ENCODE peak calls at places on chromosomes 7 and 10, in eight cellular contexts. Q, V, T, I, J, Y, M and S are unnamed samples. For H3K27me3, the result is how much of the 10 kb centered on the place peaks cover.

GRCh38 chr7:5429253-5429856 is 5.7 kb upstream of the TNRC18 start:
- DNase-seq in Q (peak), V (peak), T (peak), I (no peak), J (peak), Y (no peak), M (peak), S (peak)

GRCh38 chr7:5497158-5498103 is 73.8 kb upstream of the TNRC18 start:
- DNase-seq in Q (no peak), V (no peak), T (no peak), I (no peak), J (no peak), Y (no peak), M (no peak), S (no peak)

GRCh38 chr7:46135561-46135960 is 214.5 kb upstream of the IGFBP3 start:
- DNase-seq in Q (no peak), V (no peak), T (no peak), I (no peak), J (no peak), Y (no peak), M (no peak), S (no peak)

GRCh38 chr10:45442670-45443069 is 68.7 kb downstream of the ALOX5 start:
- DNase-seq in Q (no peak), V (no peak), T (no peak), I (peak), J (no peak), Y (no peak), M (no peak), S (no peak)

GRCh38 chr10:131310054-131310903 is 1.2 kb downstream of the TCERG1L start:
- DNase-seq in Q (peak), V (no peak), T (no peak), I (no peak), J (no peak), Y (no peak), M (no peak), S (no peak)

GRCh38 chr10:178208-178607 is 43.0 kb downstream of the ZMYND11 start:
- DNase-seq in Q (peak), V (peak), T (no peak), I (no peak), J (peak), Y (no peak), M (no peak), S (no peak)

GRCh38 chr10:12042409-12042796 is 206 bp downstream of the UPF2 start:
- DNase-seq in Q (no peak), V (no peak), T (peak), I (peak), J (no peak), Y (no peak), M (peak), S (peak)

GRCh38 chr7:75688200-75689136 is 50.3 kb downstream of the HIP1 start:
- DNase-seq in Q (no peak), V (no peak), T (no peak), I (no peak), J (no peak), Y (no peak), M (no peak), S (peak)

GRCh38 chr10:30374353-30374752 is 25.3 kb upstream of the MTPAP start:
- DNase-seq in Q (peak), V (no peak), T (no peak), I (no peak), J (no peak), Y (no peak), M (no peak), S (no peak)

GRCh38 chr7:150325901-150326300 is 2.6 kb upstream of the ACTR3C start:
- DNase-seq in Q (no peak), V (no peak), T (no peak), I (no peak), J (no peak), Y (no peak), M (no peak), S (no peak)

GRCh38 chr10:46220187-46220586 is 66.6 kb upstream of the ANTXRL start:
- DNase-seq in Q (no peak), V (no peak), T (no peak), I (no peak), J (no peak), Y (no peak), M (no peak), S (no peak)

GRCh38 chr10:44383749-44384600 is 922 bp downstream of the CXCL12 start:
- DNase-seq in Q (peak), V (no peak), T (peak), I (no peak), J (no peak), Y (no peak), M (no peak), S (peak)

GRCh38 chr10:8705415-8705814 is 650.9 kb downstream of the GATA3 start:
- DNase-seq in Q (no peak), V (no peak), T (no peak), I (no peak), J (peak), Y (no peak), M (no peak), S (no peak)

GRCh38 chr7:92831716-92832622 is 4.4 kb downstream of the CDK6 start:
- DNase-seq in Q (peak), V (peak), T (no peak), I (no peak), J (peak), Y (no peak), M (no peak), S (no peak)

GRCh38 chr10:87925570-87925969 is 62.1 kb downstream of the PTEN start:
- DNase-seq in Q (peak), V (peak), T (no peak), I (no peak), J (peak), Y (no peak), M (no peak), S (no peak)

GRCh38 chr10:129854796-129855705 is 109.0 kb downstream of the EBF3 start:
- DNase-seq in Q (no peak), V (no peak), T (peak), I (no peak), J (no peak), Y (no peak), M (no peak), S (no peak)

GRCh38 chr10:102231357-102232318 is 5.5 kb downstream of the ELOVL3 start:
- DNase-seq in Q (no peak), V (no peak), T (peak), I (peak), J (no peak), Y (peak), M (peak), S (peak)

GRCh38 chr10:130545122-130545521 is 408.9 kb downstream of the GLRX3 start:
- DNase-seq in Q (no peak), V (no peak), T (no peak), I (no peak), J (no peak), Y (no peak), M (peak), S (no peak)

GRCh38 chr7:64832136-64832535 is 37.9 kb downstream of the ZNF138 start:
- DNase-seq in Q (no peak), V (no peak), T (no peak), I (no peak), J (no peak), Y (no peak), M (no peak), S (no peak)

GRCh38 chr10:3099291-3100092 is 32.1 kb downstream of the PFKP start:
- DNase-seq in Q (peak), V (peak), T (no peak), I (no peak), J (peak), Y (no peak), M (no peak), S (no peak)

GRCh38 chr7:149261829-149262617 is at the start of gene ZNF783:
- DNase-seq in Q (peak), V (peak), T (peak), I (peak), J (peak), Y (peak), M (peak), S (peak)

GRCh38 chr10:125005312-125006187 is 63.6 kb downstream of the ZRANB1 start:
- DNase-seq in Q (no peak), V (no peak), T (peak), I (peak), J (no peak), Y (peak), M (no peak), S (peak)

GRCh38 chr7:76185187-76185915 is 16.3 kb upstream of the SRRM3 start:
- DNase-seq in Q (no peak), V (no peak), T (no peak), I (peak), J (no peak), Y (no peak), M (no peak), S (no peak)

GRCh38 chr10:34758447-34758996 is 56.6 kb downstream of the PARD3 start:
- DNase-seq in Q (peak), V (peak), T (no peak), I (no peak), J (peak), Y (no peak), M (no peak), S (no peak)

GRCh38 chr10:104440221-104440620 is 86.6 kb downstream of the CFAP58 start:
- DNase-seq in Q (peak), V (peak), T (no peak), I (no peak), J (no peak), Y (no peak), M (no peak), S (no peak)

GRCh38 chr7:93148135-93148534 is at the start of gene SAMD9L:
- DNase-seq in Q (peak), V (no peak), T (no peak), I (no peak), J (peak), Y (no peak), M (no peak), S (no peak)

GRCh38 chr7:113175525-113176097 is 57.3 kb upstream of the SMIM30 start:
- DNase-seq in Q (no peak), V (no peak), T (no peak), I (no peak), J (no peak), Y (no peak), M (no peak), S (no peak)

GRCh38 chr10:121597504-121598241 is 571 bp downstream of the FGFR2 start:
- DNase-seq in Q (no peak), V (no peak), T (peak), I (peak), J (no peak), Y (no peak), M (no peak), S (peak)

GRCh38 chr7:80614911-80615310 is 23.5 kb upstream of the CD36 start:
- DNase-seq in Q (peak), V (peak), T (no peak), I (no peak), J (peak), Y (no peak), M (no peak), S (no peak)

GRCh38 chr7:64373017-64373416 is 59.3 kb downstream of the ZNF736 start:
- DNase-seq in Q (no peak), V (no peak), T (no peak), I (no peak), J (no peak), Y (no peak), M (no peak), S (no peak)

GRCh38 chr7:39810204-39810642 is 139.8 kb upstream of the CDK13 start:
- DNase-seq in Q (no peak), V (no peak), T (no peak), I (no peak), J (peak), Y (no peak), M (no peak), S (no peak)

GRCh38 chr7:39810710-39811109 is 139.3 kb upstream of the CDK13 start:
- DNase-seq in Q (no peak), V (no peak), T (no peak), I (no peak), J (peak), Y (no peak), M (no peak), S (no peak)

GRCh38 chr7:39816462-39817065 is 133.5 kb upstream of the CDK13 start:
- DNase-seq in Q (no peak), V (no peak), T (no peak), I (no peak), J (no peak), Y (no peak), M (no peak), S (no peak)

GRCh38 chr7:39811161-39811614 is 138.9 kb upstream of the CDK13 start:
- DNase-seq in Q (peak), V (peak), T (no peak), I (no peak), J (peak), Y (no peak), M (no peak), S (no peak)
- H3K4me3 ChIP-seq in Q (no peak), V (no peak), T (no peak), I (no peak), J (no peak), Y (no peak), M (no peak), S (no peak)

GRCh38 chr10:86363833-86364511 is 2.6 kb downstream of the GRID1 start:
- DNase-seq in Q (no peak), V (no peak), T (peak), I (peak), J (no peak), Y (peak), M (no peak), S (peak)

GRCh38 chr10:86365346-86366032 is 1.1 kb downstream of the GRID1 start:
- DNase-seq in Q (no peak), V (no peak), T (peak), I (peak), J (no peak), Y (peak), M (no peak), S (no peak)

GRCh38 chr10:86366033-86366901 is at the start of gene GRID1:
- DNase-seq in Q (no peak), V (no peak), T (peak), I (peak), J (no peak), Y (peak), M (no peak), S (peak)

GRCh38 chr10:86363184-86363832 is 3.3 kb downstream of the GRID1 start:
- DNase-seq in Q (no peak), V (no peak), T (peak), I (peak), J (peak), Y (no peak), M (no peak), S (peak)

DNA sequence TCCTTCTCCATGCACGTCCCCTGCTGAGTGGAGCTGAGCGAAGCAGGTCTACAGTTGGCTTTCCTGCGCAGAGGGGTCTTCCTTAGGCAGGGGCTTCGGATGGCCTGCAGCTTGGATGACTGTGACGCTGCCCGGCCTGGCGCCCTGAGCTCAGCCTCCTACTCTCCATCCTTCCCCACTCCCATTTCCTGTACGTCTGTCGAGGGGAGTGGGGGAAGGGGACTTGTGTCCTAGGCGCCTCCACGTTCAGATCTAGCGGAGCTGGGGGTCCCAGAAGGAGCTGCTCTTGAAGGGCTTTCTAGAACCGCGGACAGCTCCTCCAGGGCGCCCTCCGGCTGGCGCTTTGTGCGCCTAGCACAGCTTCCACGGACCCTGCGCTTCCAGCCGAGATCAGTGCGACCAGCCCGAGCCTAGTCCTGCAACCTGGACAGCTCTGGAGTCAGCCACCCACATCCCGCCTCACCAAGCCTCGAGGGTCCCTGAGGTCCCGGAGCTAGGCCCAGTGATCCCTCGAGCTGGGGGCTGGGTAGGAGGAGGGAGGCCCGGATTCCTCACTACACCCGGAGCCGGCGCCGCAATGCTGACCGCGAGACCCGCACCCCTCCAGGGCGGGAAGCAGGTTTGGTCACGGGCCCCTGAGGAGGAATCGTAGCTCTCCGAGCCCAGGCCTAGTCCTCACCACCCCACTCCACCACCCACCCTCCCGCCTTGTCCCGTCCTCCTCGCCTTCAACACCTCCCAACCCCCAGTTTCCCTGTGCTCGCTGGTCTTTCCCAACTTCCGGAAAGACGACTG is 1.8 kb downstream of the GRID1 start:
- DNase-seq in Q (no peak), V (no peak), T (peak), I (peak), J (no peak), Y (peak), M (no peak), S (peak)
- H3K27me3 ChIP-seq in Q (half or more), V (half or more), T (under half), I (half or more), J (under half), Y (half or more), M (under half), S (under half)

GRCh38 chr7:157796846-157797245 is 460.0 kb downstream of the DNAJB6 start:
- DNase-seq in Q (no peak), V (no peak), T (no peak), I (no peak), J (no peak), Y (no peak), M (no peak), S (no peak)
- H3K4me3 ChIP-seq in Q (no peak), V (no peak), T (no peak), I (no peak), J (no peak), Y (no peak), M (no peak), S (no peak)

GRCh38 chr7:99923200-99923599 is 3.9 kb upstream of the TRIM4 start:
- DNase-seq in Q (no peak), V (no peak), T (no peak), I (no peak), J (no peak), Y (no peak), M (no peak), S (no peak)

GRCh38 chr7:99927536-99927935 is 1.9 kb downstream of the GJC3 start:
- DNase-seq in Q (no peak), V (no peak), T (no peak), I (no peak), J (no peak), Y (no peak), M (no peak), S (no peak)

GRCh38 chr7:99928188-99928587 is 1.2 kb downstream of the GJC3 start:
- DNase-seq in Q (no peak), V (no peak), T (no peak), I (no peak), J (no peak), Y (no peak), M (no peak), S (no peak)

GRCh38 chr7:99928994-99929729 is at the start of gene GJC3:
- DNase-seq in Q (peak), V (peak), T (peak), I (peak), J (peak), Y (peak), M (peak), S (peak)

DNA sequence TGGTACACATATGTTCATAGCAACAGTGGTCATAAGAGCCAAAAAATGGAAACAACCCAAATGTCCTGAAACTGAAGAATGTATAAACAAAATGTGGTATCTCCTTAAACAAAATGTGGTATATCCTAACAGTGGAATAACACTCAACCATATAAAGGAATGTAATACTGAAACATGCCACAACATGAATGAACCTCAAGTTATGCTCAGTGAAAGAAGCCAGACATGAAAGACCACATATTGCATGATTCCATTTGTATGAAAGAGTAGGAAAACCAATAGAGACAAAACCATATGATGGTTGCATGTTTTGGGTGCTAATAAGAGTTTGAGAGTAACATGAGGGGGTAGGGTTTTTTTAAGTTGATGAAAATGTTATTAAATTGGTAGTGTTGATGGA is 3.1 kb downstream of the GJC3 start:
- DNase-seq in Q (no peak), V (no peak), T (no peak), I (no peak), J (peak), Y (no peak), M (no peak), S (no peak)
- H3K27me3 ChIP-seq in Q (under half), V (under half), T (under half), I (under half), J (under half), Y (under half), M (under half), S (under half)

GRCh38 chr7:134660961-134661376 is 14.3 kb downstream of the BPGM start:
- DNase-seq in Q (peak), V (peak), T (no peak), I (no peak), J (peak), Y (no peak), M (no peak), S (no peak)
- H3K4me3 ChIP-seq in Q (no peak), V (no peak), T (no peak), I (no peak), J (no peak), Y (no peak), M (no peak), S (no peak)

DNA sequence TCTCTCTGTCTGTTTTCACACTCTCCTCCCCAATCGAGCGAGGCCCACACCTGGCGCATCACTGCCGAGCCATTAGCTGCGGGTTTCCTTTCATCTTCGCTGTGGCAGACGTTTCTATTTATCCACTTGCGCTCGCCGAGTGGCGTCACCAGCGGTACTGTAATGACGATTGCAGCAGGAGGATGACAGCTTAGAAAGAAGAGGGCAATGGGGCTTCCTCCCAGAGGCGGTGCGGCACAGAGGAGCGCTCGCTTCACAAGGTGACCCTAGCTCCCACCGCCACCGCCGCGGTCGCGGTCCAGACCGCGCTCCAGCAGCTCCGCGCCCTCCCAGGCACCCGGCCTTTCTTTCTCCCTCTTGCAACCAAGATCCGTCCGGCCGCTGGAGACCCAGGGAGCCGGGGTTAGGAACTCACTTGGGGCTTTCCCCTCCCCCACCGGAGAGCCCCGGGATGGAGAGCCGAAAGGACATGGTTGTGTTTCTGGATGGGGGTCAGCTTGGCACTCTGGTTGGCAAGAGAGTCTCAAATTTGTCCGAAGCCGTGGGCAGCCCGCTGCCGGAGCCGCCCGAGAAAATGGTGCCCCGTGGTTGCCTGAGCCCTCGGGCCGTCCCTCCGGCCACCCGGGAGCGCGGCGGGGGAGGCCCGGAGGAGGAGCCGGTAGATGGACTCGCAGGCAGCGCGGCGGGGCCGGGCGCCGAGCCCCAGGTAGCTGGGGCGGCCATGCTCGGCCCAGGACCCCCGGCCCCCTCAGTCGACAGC is at the start of gene EVX1:
- DNase-seq in Q (no peak), V (no peak), T (no peak), I (no peak), J (no peak), Y (no peak), M (no peak), S (no peak)
- H3K27me3 ChIP-seq in Q (half or more), V (half or more), T (under half), I (half or more), J (half or more), Y (half or more), M (under half), S (under half)